ENCODE peak calls at places on chromosome 12, in four cellular contexts. A is germinal center, B is hepatocyte, M is posterior cingulate gyrus. S is an unnamed sample.

GRCh38 chr12:96136129-96136528 is 58.0 kb upstream of the ELK3 start:
- DNase-seq in B (peak; percentile 16), M (no peak), A (no peak), S (no peak)

GRCh38 chr12:49825971-49826421 is 2.2 kb downstream of the NCKAP5L start:
- DNase-seq in A (no peak), M (no peak), B (no peak), S (no peak)

GRCh38 chr12:88185988-88186387 is 43.9 kb downstream of the TMTC3 start:
- DNase-seq in M (no peak), B (no peak), A (no peak), S (no peak)

GRCh38 chr12:31756977-31757420 is 28.2 kb upstream of the AMN1 start:
- DNase-seq in M (no peak), A (no peak), B (peak; percentile 70), S (no peak)

GRCh38 chr12:88472775-88473174 is 107.5 kb downstream of the KITLG start:
- DNase-seq in B (no peak), M (no peak), A (no peak), S (no peak)

GRCh38 chr12:115257791-115258190 is 573.8 kb upstream of the TBX3 start:
- DNase-seq in M (no peak), A (no peak), B (no peak), S (no peak)

GRCh38 chr12:66693901-66694513 is 15.1 kb upstream of the GRIP1 start:
- DNase-seq in B (peak; percentile 85), A (peak; percentile 68), M (no peak), S (peak; percentile 75)

GRCh38 chr12:51836833-51837184 is 11.7 kb downstream of the FIGNL2 start:
- DNase-seq in M (no peak), B (no peak), A (no peak), S (no peak)

GRCh38 chr12:4164591-4165558 is 108.7 kb upstream of the CCND2 start:
- DNase-seq in M (no peak), B (peak; percentile 75), A (peak; percentile 62), S (peak; percentile 76)

GRCh38 chr12:98002887-98003493 is 512.4 kb upstream of the TMPO start:
- DNase-seq in B (peak; percentile 72), M (no peak), A (peak; percentile 18), S (no peak)

GRCh38 chr12:11706509-11707331 is 57.2 kb downstream of the ETV6 start:
- DNase-seq in M (no peak), A (no peak), B (peak; percentile 44), S (no peak)

GRCh38 chr12:21699851-21700250 is 42.2 kb upstream of the LDHB start:
- DNase-seq in A (no peak), B (no peak), M (no peak), S (no peak)

GRCh38 chr12:113086249-113087164 is 30.0 kb downstream of the DTX1 start:
- DNase-seq in A (peak; percentile 62), M (no peak), B (no peak), S (no peak)

S was measured in B cell.